ENCODE peak calls at places on chromosomes 2 and 18, in five cellular contexts. T, E, H, A and Q are unnamed samples.

GRCh38 chr2:230866704-230867561 is 2.2 kb downstream of the ITM2C start:
- DNase-seq in E (peak; percentile 83), H (peak; percentile 76), A (peak; percentile 85), T (peak; percentile 27), Q (no peak)

GRCh38 chr2:219452361-219453317 is 18.0 kb downstream of the SPEG start:
- DNase-seq in T (no peak), H (no peak), E (no peak), A (no peak), Q (no peak)

GRCh38 chr18:3261393-3262233 is at the start of gene MYL12B:
- DNase-seq in E (peak; percentile 92), T (peak; percentile 68), A (peak; percentile 88), H (peak; percentile 89), Q (peak; percentile 82)

GRCh38 chr18:63879684-63880083 is 7.8 kb upstream of the SERPINB2 start:
- DNase-seq in H (no peak), T (no peak), A (no peak), E (no peak), Q (no peak)

GRCh38 chr18:46770708-46771107 is 13.9 kb upstream of the ST8SIA5 start:
- DNase-seq in A (no peak), T (no peak), H (no peak), E (no peak), Q (no peak)

GRCh38 chr2:97011977-97012569 is 25.7 kb upstream of the FAM178B start:
- DNase-seq in A (no peak), T (no peak), E (no peak), H (peak; percentile 81), Q (peak; percentile 55)

GRCh38 chr2:48905696-48906095 is 150.2 kb upstream of the LHCGR start:
- DNase-seq in E (no peak), H (no peak), T (no peak), A (no peak), Q (no peak)

GRCh38 chr18:48263913-48264506 is 145.2 kb downstream of the ZBTB7C start:
- DNase-seq in A (no peak), T (no peak), E (no peak), H (peak; percentile 64), Q (peak; percentile 22)

GRCh38 chr2:133655565-133656113 is 87.4 kb upstream of the NCKAP5 start:
- DNase-seq in E (no peak), T (no peak), A (no peak), H (no peak), Q (no peak)

GRCh38 chr2:158745067-158745865 is 49.9 kb upstream of the DAPL1 start:
- DNase-seq in E (peak; percentile 62), H (peak; percentile 55), A (peak; percentile 46), T (peak; percentile 25), Q (peak; percentile 77)

GRCh38 chr18:31942301-31942998 is 478 bp downstream of the TRAPPC8 start:
- DNase-seq in H (peak; percentile 73), T (no peak), E (no peak), A (peak; percentile 45), Q (peak; percentile 82)

GRCh38 chr18:57331718-57332117 is 20.6 kb upstream of the ST8SIA3 start:
- DNase-seq in A (no peak), H (no peak), E (no peak), T (no peak), Q (no peak)

GRCh38 chr18:22332590-22332989 is 85.1 kb downstream of the CTAGE1 start:
- DNase-seq in H (no peak), A (no peak), T (no peak), E (no peak), Q (no peak)

GRCh38 chr18:59660398-59660797 is 36.8 kb downstream of the CCBE1 start:
- DNase-seq in T (no peak), A (no peak), E (no peak), H (no peak), Q (no peak)

GRCh38 chr2:59754336-59754735 is 799.1 kb downstream of the BCL11A start:
- DNase-seq in A (no peak), H (no peak), E (no peak), T (no peak), Q (no peak)

GRCh38 chr2:127893033-127893432 is 7.3 kb upstream of the AMMECR1L start:
- DNase-seq in H (no peak), E (no peak), T (no peak), A (no peak), Q (no peak)

GRCh38 chr18:49565101-49565500 is 3.2 kb downstream of the LIPG start:
- DNase-seq in E (no peak), H (no peak), A (no peak), T (no peak), Q (no peak)

GRCh38 chr2:240999001-240999791 is 778 bp downstream of the SNED1 start:
- DNase-seq in H (no peak), E (peak; percentile 57), T (no peak), A (peak; percentile 27), Q (peak; percentile 16)

GRCh38 chr18:44682181-44682870 is 1.6 kb downstream of the SETBP1 start:
- DNase-seq in A (peak; percentile 57), T (no peak), H (peak; percentile 51), E (no peak), Q (no peak)

GRCh38 chr2:132550945-132551344 is 119.1 kb downstream of the LYPD1 start:
- DNase-seq in E (no peak), H (no peak), T (no peak), A (no peak), Q (no peak)

GRCh38 chr2:132642415-132642814 is 27.6 kb downstream of the LYPD1 start:
- DNase-seq in E (no peak), A (no peak), H (no peak), T (no peak), Q (no peak)

GRCh38 chr2:85780316-85781092 is 26.7 kb downstream of the ATOH8 start:
- DNase-seq in A (no peak), E (no peak), H (no peak), T (no peak), Q (no peak)

GRCh38 chr2:100470898-100471514 is 724 bp downstream of the NMS start:
- DNase-seq in E (no peak), H (no peak), A (no peak), T (peak; percentile 3), Q (no peak)

GRCh38 chr2:105886680-105887079 is 142.0 kb downstream of the NCK2 start:
- DNase-seq in A (no peak), E (no peak), T (no peak), H (no peak), Q (no peak)

GRCh38 chr2:215615829-215616226 is 180.0 kb upstream of the FN1 start:
- DNase-seq in T (no peak), A (no peak), H (no peak), E (no peak), Q (no peak)

GRCh38 chr2:159035790-159036411 is 67.5 kb downstream of the TANC1 start:
- DNase-seq in H (peak; percentile 19), A (peak; percentile 65), E (no peak), T (no peak), Q (peak; percentile 29)

GRCh38 chr2:159555651-159556392 is 60.5 kb downstream of the BAZ2B start:
- DNase-seq in A (no peak), E (no peak), H (no peak), T (no peak), Q (no peak)

GRCh38 chr2:205259131-205259530 is 423.2 kb upstream of the NRP2 start:
- DNase-seq in T (no peak), A (no peak), H (no peak), E (no peak), Q (no peak)

GRCh38 chr2:222057249-222058073 is 241.3 kb downstream of the PAX3 start:
- DNase-seq in E (no peak), T (no peak), A (no peak), H (peak; percentile 46), Q (no peak)

GRCh38 chr2:6940820-6941219 is 23.6 kb downstream of the RNF144A start:
- DNase-seq in T (no peak), E (peak; percentile 45), A (no peak), H (no peak), Q (peak; percentile 67)

GRCh38 chr2:171688129-171688465 is 828 bp downstream of the DYNC1I2 start:
- DNase-seq in T (no peak), E (no peak), A (no peak), H (peak; percentile 33), Q (no peak)

GRCh38 chr2:54672587-54673456 is 50.6 kb upstream of the EML6 start:
- DNase-seq in T (no peak), H (no peak), A (no peak), E (no peak), Q (no peak)

GRCh38 chr18:80176334-80177080 is 67.4 kb downstream of the ADNP2 start:
- DNase-seq in H (peak; percentile 81), T (no peak), A (no peak), E (no peak), Q (no peak)

GRCh38 chr2:35986871-35987270 is 368.7 kb upstream of the CRIM1 start:
- DNase-seq in T (no peak), H (no peak), E (no peak), A (no peak), Q (no peak)

GRCh38 chr18:32550958-32551357 is 80.3 kb upstream of the GAREM1 start:
- DNase-seq in H (no peak), E (no peak), T (no peak), A (no peak), Q (no peak)

GRCh38 chr2:200742426-200742825 is 69.3 kb upstream of the BZW1 start:
- DNase-seq in H (no peak), A (no peak), E (no peak), T (no peak), Q (no peak)

GRCh38 chr18:13364721-13365205 is 146.2 kb downstream of the LDLRAD4 start:
- DNase-seq in A (no peak), E (peak; percentile 47), H (peak; percentile 37), T (no peak), Q (no peak)

GRCh38 chr2:175062787-175063585 is 57.8 kb upstream of the CHN1 start:
- DNase-seq in T (no peak), E (no peak), H (peak; percentile 64), A (no peak), Q (no peak)

GRCh38 chr18:44939037-44939665 is 258.5 kb downstream of the SETBP1 start:
- DNase-seq in H (no peak), A (peak; percentile 58), T (no peak), E (no peak), Q (no peak)